ENCODE peak calls at places on chromosomes 1 and 21, in five cellular contexts. V is amniotic stem cell; L is HCT116; D is effector CD4-positive, alpha-beta T cell; N is fibroblast of the conjunctiva. I is an unnamed sample.

GRCh38 chr1:3319874-3320245 is 134.6 kb upstream of the ARHGEF16 start:
- DNase-seq in V (no peak), L (peak), D (no peak), N (peak), I (no peak)

GRCh38 chr1:235888119-235888643 is 21.5 kb upstream of the LYST start:
- DNase-seq in V (no peak), L (no peak), D (peak), N (no peak), I (no peak)

GRCh38 chr1:70509996-70510876 is 99.2 kb downstream of the CTH start:
- DNase-seq in V (peak), L (peak), D (no peak), N (peak), I (peak)

GRCh38 chr1:56429288-56429687 is 150.1 kb downstream of the PLPP3 start:
- DNase-seq in V (no peak), L (no peak), D (no peak), N (no peak), I (no peak)

GRCh38 chr1:218850367-218850766 is 323.3 kb upstream of the LYPLAL1 start:
- DNase-seq in V (no peak), L (no peak), D (no peak), N (no peak), I (no peak)

GRCh38 chr21:16279658-16280581 is 550.1 kb downstream of the USP25 start:
- DNase-seq in V (no peak), L (no peak), D (no peak), N (peak), I (peak)

GRCh38 chr1:96365076-96365475 is 356.5 kb upstream of the PTBP2 start:
- DNase-seq in V (no peak), L (no peak), D (no peak), N (no peak), I (no peak)

GRCh38 chr21:43608225-43608624 is 51.1 kb downstream of the HSF2BP start:
- DNase-seq in V (no peak), L (no peak), D (no peak), N (peak), I (no peak)

GRCh38 chr1:175377394-175377793 is 184.8 kb upstream of the KIAA0040 start:
- DNase-seq in V (no peak), L (no peak), D (no peak), N (no peak), I (no peak)

GRCh38 chr1:171220551-171221175 is 27.6 kb upstream of the FMO1 start:
- DNase-seq in V (no peak), L (no peak), D (no peak), N (peak), I (no peak)

GRCh38 chr1:213474054-213474453 is 423.0 kb downstream of the RPS6KC1 start:
- DNase-seq in V (no peak), L (no peak), D (no peak), N (no peak), I (no peak)

GRCh38 chr1:29171089-29171488 is 10.6 kb downstream of the SRSF4 start:
- DNase-seq in V (no peak), L (no peak), D (no peak), N (peak), I (no peak)

GRCh38 chr1:115340879-115341278 is 2.8 kb upstream of the NGF start:
- DNase-seq in V (no peak), L (no peak), D (no peak), N (no peak), I (no peak)